ENCODE peak calls at places on chromosome 18, in ten cellular contexts. G, N, V, Z, F, C, D, J, K and Q are unnamed samples.

GRCh38 chr18:28365406-28365805 is 188.5 kb upstream of the CDH2 start:
- DNase-seq in V (peak), F (peak), G (peak), K (peak), N (no peak), J (no peak), Z (peak), D (no peak), C (no peak), Q (peak)

GRCh38 chr18:68992719-68993482 is 195.0 kb downstream of the CCDC102B start:
- DNase-seq in V (no peak), C (no peak), K (peak), D (no peak), F (no peak), G (no peak), N (no peak), Z (no peak), J (peak), Q (no peak)

GRCh38 chr18:62963522-62963921 is 248.2 kb downstream of the PHLPP1 start:
- DNase-seq in C (no peak), K (no peak), V (no peak), J (no peak), D (no peak), F (no peak), N (no peak), Z (no peak), G (no peak), Q (no peak)

GRCh38 chr18:3248670-3249359 is 1.2 kb downstream of the MYL12A start:
- DNase-seq in F (peak), D (peak), C (no peak), V (peak), Z (peak), K (peak), J (peak), N (no peak), G (peak), Q (peak)

GRCh38 chr18:72207280-72207679 is 336.9 kb downstream of the CBLN2 start:
- DNase-seq in K (no peak), F (no peak), N (no peak), D (no peak), J (no peak), G (no peak), C (no peak), Z (no peak), V (no peak), Q (no peak)

GRCh38 chr18:28984731-28985130 is 807.8 kb upstream of the CDH2 start:
- DNase-seq in F (peak), Z (no peak), K (peak), G (peak), V (peak), J (no peak), N (no peak), C (no peak), D (no peak), Q (no peak)

GRCh38 chr18:3130344-3130743 is 89.4 kb downstream of the MYOM1 start:
- DNase-seq in N (no peak), V (no peak), C (no peak), D (no peak), Z (no peak), K (no peak), J (no peak), F (no peak), G (no peak), Q (no peak)

GRCh38 chr18:37564796-37565137 is 831 bp downstream of the CELF4 start:
- DNase-seq in N (peak), G (peak), V (peak), Z (peak), K (peak), C (peak), F (peak), D (peak), J (no peak), Q (peak)

GRCh38 chr18:78709271-78709809 is 270.3 kb upstream of the SALL3 start:
- DNase-seq in F (no peak), V (no peak), Z (no peak), J (no peak), C (no peak), K (no peak), D (no peak), N (no peak), G (no peak), Q (no peak)

GRCh38 chr18:62982600-62983251 is 267.4 kb downstream of the PHLPP1 start:
- DNase-seq in F (peak), V (peak), Z (peak), K (peak), N (peak), G (peak), J (peak), C (peak), D (peak), Q (peak)

GRCh38 chr18:2108581-2108980 is 462.7 kb downstream of the METTL4 start:
- DNase-seq in K (peak), Z (peak), G (peak), V (peak), F (peak), J (no peak), D (no peak), C (no peak), N (no peak), Q (peak)

GRCh38 chr18:78738076-78738690 is 241.4 kb upstream of the SALL3 start:
- DNase-seq in K (no peak), C (peak), Z (no peak), N (no peak), F (no peak), D (no peak), V (no peak), G (no peak), J (no peak), Q (no peak)

GRCh38 chr18:39531659-39532058 is 1966.1 kb upstream of the CELF4 start:
- DNase-seq in G (no peak), F (no peak), V (no peak), K (no peak), C (no peak), D (no peak), N (no peak), J (no peak), Z (no peak), Q (no peak)

GRCh38 chr18:31555971-31556747 is 35.5 kb upstream of the TTR start:
- DNase-seq in C (no peak), N (peak), Z (peak), G (peak), F (peak), J (peak), D (peak), K (peak), V (peak), Q (peak)

GRCh38 chr18:3816601-3817363 is 366.8 kb downstream of the TGIF1 start:
- DNase-seq in N (no peak), Z (peak), F (peak), D (no peak), V (peak), G (peak), C (no peak), J (no peak), K (peak), Q (peak)

GRCh38 chr18:7523772-7524171 is 43.3 kb upstream of the PTPRM start:
- DNase-seq in N (no peak), Z (no peak), C (no peak), J (no peak), F (no peak), G (no peak), D (peak), V (no peak), K (no peak), Q (no peak)

GRCh38 chr18:79069792-79070151 is 578 bp downstream of the ATP9B start:
- DNase-seq in C (no peak), F (peak), J (no peak), N (no peak), K (no peak), D (no peak), G (no peak), Z (no peak), V (no peak), Q (no peak)

GRCh38 chr18:10299686-10300085 is 154.7 kb upstream of the APCDD1 start:
- DNase-seq in J (no peak), C (no peak), D (no peak), F (peak), N (no peak), K (peak), Z (no peak), V (no peak), G (no peak), Q (peak)

GRCh38 chr18:58263733-58264469 is 219.9 kb downstream of the NEDD4L start:
- DNase-seq in V (peak), Z (no peak), F (peak), N (no peak), J (no peak), G (peak), K (no peak), D (no peak), C (no peak), Q (no peak)

GRCh38 chr18:74153793-74154192 is 5.5 kb downstream of the TIMM21 start:
- DNase-seq in N (no peak), G (no peak), D (no peak), K (no peak), V (peak), F (no peak), Z (no peak), C (no peak), J (no peak), Q (no peak)

GRCh38 chr18:23689616-23690504 is 607 bp downstream of the LAMA3 start:
- DNase-seq in J (no peak), F (no peak), G (no peak), N (peak), Z (peak), V (no peak), K (peak), C (peak), D (peak), Q (no peak)

GRCh38 chr18:80037869-80038630 is 3.8 kb downstream of the RBFA start:
- DNase-seq in K (no peak), F (no peak), V (no peak), J (no peak), Z (no peak), D (no peak), N (no peak), G (no peak), C (no peak), Q (no peak)

GRCh38 chr18:80191907-80192652 is 55.2 kb downstream of the PARD6G start:
- DNase-seq in K (no peak), D (no peak), J (no peak), C (no peak), V (no peak), N (no peak), G (no peak), Z (no peak), F (no peak), Q (no peak)

GRCh38 chr18:57627488-57627887 is 5.9 kb upstream of the NARS1 start:
- DNase-seq in G (peak), C (no peak), D (no peak), K (peak), J (no peak), N (no peak), F (no peak), V (peak), Z (peak), Q (peak)

GRCh38 chr18:11004294-11004693 is 145.1 kb downstream of the PIEZO2 start:
- DNase-seq in Z (no peak), N (no peak), J (peak), K (peak), F (peak), G (no peak), V (peak), D (no peak), C (no peak), Q (peak)

GRCh38 chr18:57881818-57882413 is 78.8 kb upstream of the ATP8B1 start:
- DNase-seq in C (peak), K (peak), F (peak), V (peak), Z (peak), G (peak), J (peak), D (peak), N (peak), Q (peak)

GRCh38 chr18:27715751-27716150 is 461.2 kb downstream of the CDH2 start:
- DNase-seq in F (no peak), J (no peak), D (no peak), G (no peak), V (no peak), N (no peak), Z (no peak), K (no peak), C (no peak), Q (peak)

GRCh38 chr18:76364282-76365259 is 130.5 kb downstream of the ZNF516 start:
- DNase-seq in V (no peak), J (peak), G (no peak), F (no peak), N (no peak), Z (no peak), D (no peak), C (no peak), K (no peak), Q (no peak)

GRCh38 chr18:76365561-76365960 is 129.5 kb downstream of the ZNF516 start:
- DNase-seq in N (no peak), F (no peak), V (no peak), Z (no peak), C (no peak), K (no peak), D (no peak), G (no peak), J (no peak), Q (no peak)

GRCh38 chr18:76368976-76369375 is 126.1 kb downstream of the ZNF516 start:
- DNase-seq in K (no peak), C (peak), V (no peak), Z (no peak), D (no peak), J (no peak), N (no peak), G (no peak), F (no peak), Q (peak)

GRCh38 chr18:76369791-76370555 is 125.1 kb downstream of the ZNF516 start:
- DNase-seq in F (no peak), Z (no peak), G (no peak), D (no peak), V (no peak), K (no peak), N (peak), C (peak), J (no peak), Q (no peak)

GRCh38 chr18:76367168-76367785 is 127.8 kb downstream of the ZNF516 start:
- DNase-seq in V (no peak), F (no peak), D (no peak), Z (no peak), K (no peak), C (peak), J (no peak), N (no peak), G (no peak), Q (no peak)
- TF ChIP-seq CTCF in V (no peak), F (no peak), D (no peak), Z (no peak), K (no peak), C (no peak), J (no peak), N (no peak), G (no peak), Q (no peak)

GRCh38 chr18:12637393-12637792 is 20.5 kb downstream of the SPIRE1 start:
- DNase-seq in Z (no peak), C (no peak), F (no peak), J (no peak), G (no peak), N (no peak), V (peak), D (no peak), K (no peak), Q (peak)

GRCh38 chr18:12640881-12641200 is 17.1 kb downstream of the SPIRE1 start:
- DNase-seq in V (no peak), D (no peak), G (no peak), J (no peak), F (no peak), N (no peak), K (no peak), Z (no peak), C (no peak), Q (no peak)

GRCh38 chr18:12638634-12639124 is 19.2 kb downstream of the SPIRE1 start:
- DNase-seq in G (no peak), Z (no peak), F (no peak), K (no peak), N (no peak), V (no peak), D (no peak), J (no peak), C (no peak), Q (no peak)

GRCh38 chr18:12637901-12638633 is 19.8 kb downstream of the SPIRE1 start:
- DNase-seq in C (no peak), G (peak), K (peak), V (peak), N (no peak), J (no peak), Z (peak), D (no peak), F (peak), Q (peak)

DNA sequence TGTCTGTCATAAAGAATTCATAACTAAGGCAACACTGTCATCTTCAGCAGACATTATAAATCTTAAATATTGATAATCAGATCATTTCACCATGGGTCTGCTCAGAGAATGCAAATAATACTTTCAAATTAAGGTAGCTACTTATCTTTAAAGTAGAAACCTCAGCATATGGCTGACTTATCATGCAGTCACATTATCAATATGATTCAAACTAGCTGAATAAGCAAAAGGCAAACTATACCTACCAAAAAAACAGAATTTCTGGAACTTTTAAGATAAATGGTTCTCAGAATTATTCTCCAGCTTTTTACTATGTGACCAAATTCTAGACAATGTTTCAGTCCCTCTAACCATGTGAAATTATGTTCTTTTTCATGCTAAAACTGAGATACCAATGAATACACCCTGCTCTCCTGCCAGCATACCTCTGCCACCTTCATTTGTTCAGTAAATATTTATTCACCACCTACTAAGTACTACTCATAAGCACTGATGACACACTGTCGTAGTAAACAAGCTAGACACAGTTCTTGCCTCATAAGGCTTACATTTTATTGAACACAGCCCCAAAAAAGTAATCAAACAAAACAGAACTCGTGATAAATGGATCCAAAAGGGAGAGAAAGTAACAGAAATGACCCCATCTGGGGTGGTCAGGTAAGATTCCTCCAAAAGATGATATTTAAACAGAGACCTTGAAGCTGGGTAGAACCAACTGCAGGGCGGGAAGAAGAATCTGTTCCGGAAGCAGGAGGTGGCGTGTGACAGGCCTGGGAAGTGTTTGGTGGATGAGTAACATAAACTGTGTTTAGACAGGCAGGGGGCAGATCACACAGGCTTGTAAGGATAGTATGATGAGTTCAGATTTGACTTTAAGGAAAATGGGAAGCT is 17.7 kb downstream of the SPIRE1 start:
- DNase-seq in V (peak), J (no peak), Z (peak), C (no peak), G (peak), N (no peak), F (peak), D (no peak), K (peak), Q (peak)
- H3K4me3 ChIP-seq in V (no peak), J (no peak), Z (no peak), C (no peak), G (no peak), N (no peak), F (no peak), D (no peak), K (no peak), Q (no peak)

GRCh38 chr18:42418121-42418520 is 463.1 kb downstream of the PIK3C3 start:
- DNase-seq in Z (no peak), V (no peak), N (no peak), D (no peak), G (no peak), J (no peak), C (no peak), F (no peak), K (no peak), Q (no peak)
- TF ChIP-seq CTCF in Z (no peak), V (no peak), N (no peak), D (no peak), G (no peak), J (no peak), C (no peak), F (no peak), K (no peak), Q (no peak)

DNA sequence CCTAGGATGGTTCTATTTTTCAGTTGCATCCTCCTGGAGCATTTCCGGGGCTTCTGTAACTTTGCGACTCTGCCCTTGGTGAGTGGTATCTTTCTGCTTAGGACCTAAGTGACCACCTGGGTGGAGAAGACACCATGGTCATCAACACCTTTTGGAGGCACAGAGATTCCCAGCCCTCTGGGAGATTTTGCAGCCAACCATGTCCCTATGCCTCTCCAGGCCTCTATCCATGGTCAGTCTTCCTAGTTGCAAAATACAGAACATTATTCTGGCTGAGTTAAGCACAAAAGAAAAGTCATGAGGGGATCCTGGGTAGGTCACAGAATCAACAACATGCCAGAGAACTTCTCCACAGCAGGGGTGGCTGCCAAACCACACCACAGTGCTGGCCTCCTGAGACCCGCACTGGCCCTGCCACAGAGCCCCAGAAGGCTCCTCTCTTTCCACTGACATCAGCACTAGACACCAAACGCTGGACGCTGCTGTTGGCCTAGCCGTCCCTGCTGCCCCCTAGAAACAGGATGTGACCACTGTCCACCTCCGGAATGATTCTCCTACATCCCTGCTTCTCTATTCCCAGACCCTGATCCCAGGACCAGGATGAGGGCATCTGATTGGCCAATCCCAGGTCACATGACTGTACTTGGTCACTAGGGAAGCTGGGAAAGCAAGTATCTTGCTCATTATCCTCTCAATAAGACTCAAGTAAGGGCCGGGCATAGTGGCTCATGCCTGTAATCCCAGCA is 47.7 kb downstream of the SMAD7 start:
- DNase-seq in G (peak), Z (no peak), V (peak), K (no peak), F (peak), N (peak), D (no peak), J (no peak), C (peak), Q (peak)
- H3K4me3 ChIP-seq in G (no peak), Z (no peak), V (no peak), K (no peak), F (no peak), N (no peak), D (no peak), J (no peak), C (no peak), Q (no peak)

GRCh38 chr18:75879196-75879595 is 451.7 kb upstream of the SMIM21 start:
- DNase-seq in V (peak), K (no peak), F (no peak), C (no peak), G (peak), D (no peak), J (no peak), N (no peak), Z (no peak), Q (no peak)
- TF ChIP-seq CTCF in V (no peak), K (no peak), F (no peak), C (no peak), G (no peak), D (no peak), J (no peak), N (no peak), Z (no peak), Q (no peak)